ENCODE peak calls at places on chromosome 5, in seven cellular contexts. One of them, this sample, is unnamed.

GRCh38 chr5:103511554-103511885 is 51.1 kb downstream of the NUDT12 start:
- DNase-seq in Peyer's patch: no peak
- DNase-seq in K562: no peak
- DNase-seq in lower leg skin: no peak
- DNase-seq in ovary: no peak
- DNase-seq in spleen: no peak
- DNase-seq in HCT116: no peak
- DNase-seq in this sample: no peak

GRCh38 chr5:140262839-140263238 is 40.1 kb downstream of the PFDN1 start:
- DNase-seq in lower leg skin: no peak
- DNase-seq in Peyer's patch: no peak
- DNase-seq in K562: no peak
- DNase-seq in ovary: no peak
- DNase-seq in HCT116: no peak
- DNase-seq in spleen: no peak
- DNase-seq in this sample: no peak

GRCh38 chr5:139404484-139404840 is 573 bp upstream of the SPATA24 start:
- DNase-seq in HCT116: no peak
- DNase-seq in ovary: no peak
- DNase-seq in lower leg skin: no peak
- DNase-seq in K562: no peak
- DNase-seq in spleen: no peak
- DNase-seq in Peyer's patch: no peak
- DNase-seq in this sample: no peak

GRCh38 chr5:167827766-167828165 is 463.7 kb upstream of the WWC1 start:
- DNase-seq in ovary: no peak
- DNase-seq in spleen: no peak
- DNase-seq in lower leg skin: peak; percentile 26
- DNase-seq in K562: no peak
- DNase-seq in Peyer's patch: no peak
- DNase-seq in HCT116: no peak
- DNase-seq in this sample: no peak

GRCh38 chr5:177402271-177403043 is 2.0 kb upstream of the PFN3 start:
- DNase-seq in HCT116: peak; percentile 82
- DNase-seq in K562: no peak
- DNase-seq in lower leg skin: peak; percentile 56
- DNase-seq in ovary: peak; percentile 58
- DNase-seq in spleen: peak; percentile 87
- DNase-seq in Peyer's patch: peak; percentile 64
- DNase-seq in this sample: no peak

GRCh38 chr5:157548513-157549282 is 26.9 kb downstream of the ADAM19 start:
- DNase-seq in lower leg skin: no peak
- DNase-seq in Peyer's patch: no peak
- DNase-seq in HCT116: no peak
- DNase-seq in K562: no peak
- DNase-seq in ovary: no peak
- DNase-seq in spleen: no peak
- DNase-seq in this sample: no peak

GRCh38 chr5:150295172-150295611 is 5.6 kb upstream of the CAMK2A start:
- DNase-seq in lower leg skin: peak; percentile 66
- DNase-seq in spleen: no peak
- DNase-seq in K562: no peak
- DNase-seq in HCT116: no peak
- DNase-seq in Peyer's patch: no peak
- DNase-seq in ovary: no peak
- DNase-seq in this sample: no peak

GRCh38 chr5:147935032-147935431 is 28.7 kb upstream of the C5orf46 start:
- DNase-seq in lower leg skin: no peak
- DNase-seq in ovary: no peak
- DNase-seq in K562: no peak
- DNase-seq in HCT116: peak; percentile 39
- DNase-seq in Peyer's patch: no peak
- DNase-seq in spleen: no peak
- DNase-seq in this sample: no peak

GRCh38 chr5:136191304-136192014 is 1.5 kb downstream of the SMIM32 start:
- DNase-seq in spleen: peak; percentile 66
- DNase-seq in Peyer's patch: no peak
- DNase-seq in ovary: no peak
- DNase-seq in HCT116: no peak
- DNase-seq in lower leg skin: no peak
- DNase-seq in K562: no peak
- DNase-seq in this sample: peak; percentile 87

GRCh38 chr5:127012933-127013332 is 17.4 kb downstream of the MARCHF3 start:
- DNase-seq in lower leg skin: no peak
- DNase-seq in spleen: no peak
- DNase-seq in ovary: no peak
- DNase-seq in Peyer's patch: no peak
- DNase-seq in HCT116: no peak
- DNase-seq in K562: no peak
- DNase-seq in this sample: no peak

GRCh38 chr5:20615888-20616563 is 628.0 kb upstream of the CDH18 start:
- DNase-seq in lower leg skin: no peak
- DNase-seq in Peyer's patch: no peak
- DNase-seq in HCT116: no peak
- DNase-seq in K562: no peak
- DNase-seq in spleen: no peak
- DNase-seq in ovary: no peak
- DNase-seq in this sample: no peak

GRCh38 chr5:138352071-138352721 is at the start of gene KDM3B:
- DNase-seq in ovary: peak; percentile 94
- DNase-seq in lower leg skin: peak; percentile 77
- DNase-seq in K562: peak; percentile 95
- DNase-seq in spleen: peak; percentile 98
- DNase-seq in HCT116: peak; percentile 76
- DNase-seq in Peyer's patch: peak; percentile 73
- DNase-seq in this sample: no peak

GRCh38 chr5:170277953-170278352 is 19.6 kb downstream of the LCP2 start:
- DNase-seq in K562: no peak
- DNase-seq in lower leg skin: no peak
- DNase-seq in Peyer's patch: no peak
- DNase-seq in HCT116: no peak
- DNase-seq in ovary: no peak
- DNase-seq in spleen: no peak
- DNase-seq in this sample: no peak

GRCh38 chr5:66828551-66829421 is 232.6 kb downstream of the MAST4 start:
- DNase-seq in HCT116: no peak
- DNase-seq in ovary: peak; percentile 54
- DNase-seq in K562: no peak
- DNase-seq in Peyer's patch: peak; percentile 67
- DNase-seq in lower leg skin: peak; percentile 58
- DNase-seq in spleen: peak; percentile 89
- DNase-seq in this sample: no peak

GRCh38 chr5:93364386-93364785 is 216.6 kb downstream of the NR2F1-AS1 start:
- DNase-seq in spleen: no peak
- DNase-seq in K562: no peak
- DNase-seq in Peyer's patch: no peak
- DNase-seq in HCT116: no peak
- DNase-seq in ovary: no peak
- DNase-seq in lower leg skin: no peak
- DNase-seq in this sample: no peak

GRCh38 chr5:143176048-143176447 is 227.4 kb downstream of the NR3C1 start:
- DNase-seq in Peyer's patch: no peak
- DNase-seq in lower leg skin: no peak
- DNase-seq in spleen: no peak
- DNase-seq in ovary: no peak
- DNase-seq in HCT116: no peak
- DNase-seq in K562: no peak
- DNase-seq in this sample: no peak

GRCh38 chr5:128870923-128871322 is 94.4 kb upstream of the SLC27A6 start:
- DNase-seq in Peyer's patch: no peak
- DNase-seq in spleen: no peak
- DNase-seq in ovary: no peak
- DNase-seq in lower leg skin: no peak
- DNase-seq in K562: no peak
- DNase-seq in HCT116: no peak
- DNase-seq in this sample: no peak

GRCh38 chr5:51465165-51465564 is 81.9 kb downstream of the ISL1 start:
- DNase-seq in lower leg skin: no peak
- DNase-seq in HCT116: no peak
- DNase-seq in spleen: no peak
- DNase-seq in Peyer's patch: no peak
- DNase-seq in K562: no peak
- DNase-seq in ovary: no peak
- DNase-seq in this sample: no peak

GRCh38 chr5:122311888-122312669 is at the start of gene SNCAIP:
- DNase-seq in lower leg skin: no peak
- DNase-seq in Peyer's patch: no peak
- DNase-seq in spleen: peak; percentile 80
- DNase-seq in HCT116: no peak
- DNase-seq in K562: peak; percentile 14
- DNase-seq in ovary: peak; percentile 75
- DNase-seq in this sample: no peak

GRCh38 chr5:136805466-136805865 is 440.1 kb upstream of the TRPC7 start:
- DNase-seq in lower leg skin: no peak
- DNase-seq in Peyer's patch: no peak
- DNase-seq in ovary: no peak
- DNase-seq in spleen: no peak
- DNase-seq in HCT116: no peak
- DNase-seq in K562: peak; percentile 20
- DNase-seq in this sample: no peak

GRCh38 chr5:91142819-91143218 is 240.3 kb downstream of the ARRDC3 start:
- DNase-seq in spleen: no peak
- DNase-seq in lower leg skin: no peak
- DNase-seq in HCT116: no peak
- DNase-seq in Peyer's patch: no peak
- DNase-seq in ovary: no peak
- DNase-seq in K562: no peak
- DNase-seq in this sample: no peak

GRCh38 chr5:177131711-177132503 is 1.7 kb upstream of the NSD1 start:
- DNase-seq in lower leg skin: no peak
- DNase-seq in K562: no peak
- DNase-seq in HCT116: no peak
- DNase-seq in ovary: peak; percentile 68
- DNase-seq in Peyer's patch: no peak
- DNase-seq in spleen: peak; percentile 83
- DNase-seq in this sample: no peak

GRCh38 chr5:16880547-16880946 is 55.5 kb downstream of the MYO10 start:
- DNase-seq in spleen: no peak
- DNase-seq in HCT116: no peak
- DNase-seq in ovary: no peak
- DNase-seq in Peyer's patch: no peak
- DNase-seq in K562: no peak
- DNase-seq in lower leg skin: no peak
- DNase-seq in this sample: no peak

GRCh38 chr5:125812631-125813030 is 610.6 kb upstream of the GRAMD2B start:
- DNase-seq in lower leg skin: no peak
- DNase-seq in K562: no peak
- DNase-seq in spleen: no peak
- DNase-seq in Peyer's patch: no peak
- DNase-seq in HCT116: no peak
- DNase-seq in ovary: no peak
- DNase-seq in this sample: no peak

GRCh38 chr5:73966411-73966810 is 340.4 kb downstream of the ARHGEF28 start:
- DNase-seq in K562: no peak
- DNase-seq in spleen: no peak
- DNase-seq in Peyer's patch: no peak
- DNase-seq in ovary: no peak
- DNase-seq in HCT116: no peak
- DNase-seq in lower leg skin: no peak
- DNase-seq in this sample: no peak
- TF ChIP-seq POLR2A in K562: no peak
- TF ChIP-seq POLR2A in spleen: no peak
- TF ChIP-seq POLR2A in Peyer's patch: no peak
- TF ChIP-seq POLR2A in ovary: no peak
- TF ChIP-seq POLR2A in HCT116: no peak
- TF ChIP-seq POLR2A in lower leg skin: no peak
- TF ChIP-seq POLR2A in this sample: no peak

GRCh38 chr5:13831236-13831810 is 113.2 kb downstream of the DNAH5 start:
- DNase-seq in Peyer's patch: no peak
- DNase-seq in lower leg skin: no peak
- DNase-seq in ovary: no peak
- DNase-seq in spleen: no peak
- DNase-seq in K562: no peak
- DNase-seq in HCT116: no peak
- DNase-seq in this sample: no peak
- TF ChIP-seq CTCF in Peyer's patch: no peak
- TF ChIP-seq CTCF in lower leg skin: no peak
- TF ChIP-seq CTCF in ovary: no peak
- TF ChIP-seq CTCF in spleen: no peak
- TF ChIP-seq CTCF in K562: no peak
- TF ChIP-seq CTCF in HCT116: no peak
- TF ChIP-seq CTCF in this sample: no peak

GRCh38 chr5:84791730-84792129 is 407.1 kb upstream of the EDIL3 start:
- DNase-seq in spleen: no peak
- DNase-seq in ovary: no peak
- DNase-seq in Peyer's patch: no peak
- DNase-seq in lower leg skin: no peak
- DNase-seq in K562: no peak
- DNase-seq in HCT116: no peak
- DNase-seq in this sample: no peak

GRCh38 chr5:84791153-84791552 is 406.5 kb upstream of the EDIL3 start:
- DNase-seq in Peyer's patch: no peak
- DNase-seq in spleen: no peak
- DNase-seq in HCT116: no peak
- DNase-seq in lower leg skin: no peak
- DNase-seq in K562: no peak
- DNase-seq in ovary: no peak
- DNase-seq in this sample: no peak

GRCh38 chr5:84796399-84796798 is 411.7 kb upstream of the EDIL3 start:
- DNase-seq in HCT116: no peak
- DNase-seq in lower leg skin: no peak
- DNase-seq in Peyer's patch: no peak
- DNase-seq in spleen: no peak
- DNase-seq in ovary: no peak
- DNase-seq in K562: no peak
- DNase-seq in this sample: no peak

DNA sequence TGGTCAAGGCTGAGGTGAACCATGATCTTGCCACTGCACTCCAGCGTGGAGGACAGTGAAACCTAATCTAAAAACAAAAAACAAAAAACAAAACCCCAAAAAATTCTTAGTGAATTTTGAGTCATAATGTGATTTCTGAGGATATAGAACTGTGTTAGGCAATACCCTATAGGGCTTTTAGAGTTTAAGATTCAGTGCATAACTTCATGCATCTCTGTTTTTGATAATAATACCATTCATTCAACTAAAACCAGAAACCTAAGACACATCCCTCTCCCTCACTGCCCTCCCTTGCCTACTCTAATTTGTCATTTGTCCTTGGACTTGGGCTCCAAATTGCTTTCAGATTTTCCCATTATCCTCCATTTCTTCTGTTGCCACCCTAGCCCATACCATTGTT is 405.7 kb upstream of the EDIL3 start:
- DNase-seq in HCT116: no peak
- DNase-seq in spleen: no peak
- DNase-seq in Peyer's patch: no peak
- DNase-seq in lower leg skin: no peak
- DNase-seq in ovary: no peak
- DNase-seq in K562: no peak
- DNase-seq in this sample: no peak
- H3K4me3 ChIP-seq in HCT116: no peak overlapping the region
- H3K4me3 ChIP-seq in spleen: no peak overlapping the region
- H3K4me3 ChIP-seq in Peyer's patch: no peak overlapping the region
- H3K4me3 ChIP-seq in lower leg skin: no peak overlapping the region
- H3K4me3 ChIP-seq in ovary: no peak overlapping the region
- H3K4me3 ChIP-seq in K562: no peak overlapping the region
- H3K4me3 ChIP-seq in this sample: no peak overlapping the region

DNA sequence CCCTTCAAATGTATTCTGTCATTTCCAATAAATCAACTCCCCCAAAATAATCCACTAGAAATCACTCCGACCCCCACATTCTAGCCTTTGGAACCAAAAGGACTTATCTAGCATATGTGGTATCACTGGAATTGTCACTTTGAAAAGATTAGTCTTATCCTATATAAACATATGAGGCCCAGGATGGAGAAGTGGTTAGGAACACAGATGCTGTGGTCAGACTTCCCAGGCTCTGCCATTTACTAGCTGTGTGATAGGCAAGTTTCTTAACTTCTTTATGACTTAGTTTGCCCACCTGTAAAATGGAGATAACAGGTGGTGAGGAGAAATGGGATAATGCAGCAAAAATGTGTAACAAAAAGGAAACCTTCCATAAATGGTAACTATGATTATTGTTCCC is 62.0 kb upstream of the GLRX start:
- DNase-seq in K562: peak; percentile 72
- DNase-seq in spleen: no peak
- DNase-seq in lower leg skin: no peak
- DNase-seq in Peyer's patch: no peak
- DNase-seq in ovary: no peak
- DNase-seq in HCT116: no peak
- DNase-seq in this sample: no peak
- TF ChIP-seq POLR2A in K562: no peak
- TF ChIP-seq POLR2A in spleen: no peak
- TF ChIP-seq POLR2A in lower leg skin: no peak
- TF ChIP-seq POLR2A in Peyer's patch: no peak
- TF ChIP-seq POLR2A in ovary: no peak
- TF ChIP-seq POLR2A in HCT116: no peak
- TF ChIP-seq POLR2A in this sample: no peak

This sample was measured in vagina.